ENCODE peak calls at places on chromosomes 12 and 14, in seven cellular contexts. M is BJ, G is foreskin fibroblast, F is GM12865, U is choroid plexus epithelial cell, L is HFF-Myc, O is nephron progenitor cell. N is an unnamed sample.

GRCh38 chr12:31246470-31246850 is 79.5 kb downstream of the SINHCAF start:
- DNase-seq in M (no peak), G (no peak), F (no peak), U (peak), L (no peak), O (no peak), N (no peak)

GRCh38 chr12:22899184-22899583 is 274.2 kb downstream of the ETNK1 start:
- DNase-seq in M (no peak), G (no peak), F (no peak), U (no peak), L (no peak), O (no peak), N (peak)

GRCh38 chr12:45850302-45850701 is 120.8 kb downstream of the ARID2 start:
- DNase-seq in M (no peak), G (no peak), F (no peak), U (peak), L (no peak), O (no peak), N (no peak)

GRCh38 chr12:6950944-6951540 is at the start of gene PTPN6:
- DNase-seq in M (no peak), G (no peak), F (peak), U (no peak), L (no peak), O (no peak), N (no peak)

GRCh38 chr14:103427485-103428443 is 42.5 kb downstream of the MARK3 start:
- DNase-seq in M (peak), G (peak), F (peak), U (peak), L (peak), O (no peak), N (peak)

GRCh38 chr12:2110841-2111566 is 58.2 kb downstream of the CACNA1C start:
- DNase-seq in M (no peak), G (no peak), F (no peak), U (no peak), L (no peak), O (no peak), N (no peak)

GRCh38 chr14:36717363-36717762 is 55.7 kb downstream of the PAX9 start:
- DNase-seq in M (no peak), G (no peak), F (no peak), U (no peak), L (no peak), O (no peak), N (peak)

GRCh38 chr12:130438711-130439110 is 101.0 kb downstream of the PIWIL1 start:
- DNase-seq in M (no peak), G (no peak), F (no peak), U (no peak), L (no peak), O (no peak), N (no peak)

GRCh38 chr14:55245657-55246268 is 25.5 kb upstream of the FBXO34 start:
- DNase-seq in M (no peak), G (no peak), F (peak), U (peak), L (no peak), O (no peak), N (peak)

DNA sequence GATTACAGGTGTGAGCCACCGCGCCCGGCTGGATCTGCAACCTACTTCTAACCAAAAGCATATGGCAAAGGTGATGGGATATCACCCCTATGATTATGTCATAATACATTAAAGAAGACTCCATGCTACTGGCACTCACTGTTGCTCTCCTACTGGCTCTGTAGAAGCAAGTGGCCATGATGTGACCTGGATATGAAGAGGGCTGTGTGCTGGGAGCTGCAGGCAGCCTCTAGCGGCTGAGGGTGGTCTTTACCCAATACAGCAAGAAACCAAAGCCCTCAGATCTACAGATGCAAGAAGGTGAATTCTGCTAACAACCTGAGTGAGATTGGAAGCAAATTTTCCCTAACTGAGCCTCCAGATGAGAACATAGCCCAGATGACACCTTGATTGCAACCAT is 34.2 kb upstream of the TRIM9 start:
- DNase-seq in M (no peak), G (no peak), F (peak), U (no peak), L (no peak), O (no peak), N (no peak)
- TF ChIP-seq CTCF in M (no peak), G (no peak), F (peak), U (no peak), L (no peak), O (no peak), N (peak)

GRCh38 chr12:10753066-10753465 is 29.9 kb upstream of the YBX3 start:
- DNase-seq in M (peak), G (peak), F (no peak), U (peak), L (no peak), O (no peak), N (no peak)

GRCh38 chr12:10747730-10748129 is 24.6 kb upstream of the YBX3 start:
- DNase-seq in M (no peak), G (no peak), F (no peak), U (no peak), L (no peak), O (no peak), N (no peak)

GRCh38 chr12:10756194-10756593 is 33.1 kb upstream of the YBX3 start:
- DNase-seq in M (no peak), G (no peak), F (no peak), U (no peak), L (no peak), O (no peak), N (no peak)

GRCh38 chr12:10749700-10750384 is 26.7 kb upstream of the YBX3 start:
- DNase-seq in M (peak), G (peak), F (peak), U (peak), L (peak), O (peak), N (peak)

GRCh38 chr12:10750385-10750727 is 27.2 kb upstream of the YBX3 start:
- DNase-seq in M (no peak), G (no peak), F (no peak), U (no peak), L (no peak), O (no peak), N (no peak)
- TF ChIP-seq CTCF in M (no peak), G (no peak), F (no peak), U (no peak), L (no peak), O (no peak), N (no peak)

DNA sequence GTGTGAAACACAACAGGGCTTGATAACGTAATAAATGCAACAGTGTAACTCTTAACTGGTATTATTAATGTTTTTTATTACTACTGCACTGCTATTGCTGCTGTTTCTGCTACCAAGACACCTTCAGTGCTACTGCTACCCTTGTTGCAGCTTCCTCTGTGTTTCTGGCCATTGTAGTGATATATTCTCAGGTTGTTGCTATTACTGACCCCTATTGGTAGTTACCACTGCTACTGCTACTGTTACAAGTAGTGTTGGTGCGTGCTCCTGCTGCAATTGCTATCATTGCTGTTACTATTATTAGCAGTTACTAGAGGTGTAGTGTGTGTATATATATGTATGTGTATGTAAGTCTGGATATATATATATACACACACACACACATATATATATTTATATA is 87.2 kb upstream of the PTPRB start:
- DNase-seq in M (no peak), G (no peak), F (peak), U (peak), L (no peak), O (no peak), N (peak)
- TF ChIP-seq CTCF in M (peak), G (peak), F (no peak), U (peak), L (peak), O (peak), N (peak)

DNA sequence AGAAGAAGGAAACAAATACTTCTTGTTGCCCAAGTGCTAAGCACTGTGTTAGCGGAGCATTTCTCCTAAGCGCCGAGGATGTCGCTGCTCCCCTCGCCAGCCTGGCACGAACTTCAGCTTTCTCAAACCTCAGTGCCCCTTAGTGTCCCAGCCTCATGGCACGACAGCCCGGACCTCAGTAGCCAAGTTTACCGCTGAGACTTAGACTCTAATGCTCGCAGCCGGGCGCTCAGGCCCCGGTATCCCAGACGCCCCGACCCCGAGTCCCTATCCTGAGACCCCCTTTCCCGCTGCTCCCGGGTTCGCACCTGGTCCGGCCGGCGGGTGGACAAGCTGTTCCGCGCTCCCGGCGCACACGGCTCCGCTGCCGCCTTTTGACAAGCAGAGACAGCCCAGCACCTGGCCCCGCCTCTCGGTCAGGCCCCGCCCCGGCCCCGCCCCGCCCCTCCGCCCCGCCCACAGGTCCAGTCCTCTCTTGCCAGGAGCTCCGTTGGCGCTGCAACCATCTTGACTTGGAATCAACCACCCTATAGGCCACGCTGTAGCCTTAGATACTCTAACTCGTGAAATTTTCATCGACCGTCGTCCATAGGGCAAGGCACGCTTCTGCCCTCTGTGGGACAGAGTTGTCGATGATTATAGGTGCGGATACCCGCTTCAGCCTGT is at the start of gene VDR:
- DNase-seq in M (no peak), G (peak), F (peak), U (peak), L (no peak), O (peak), N (peak)
- TF ChIP-seq CTCF in M (peak), G (peak), F (peak), U (peak), L (peak), O (no peak), N (no peak)

GRCh38 chr12:66297080-66297479 is 5.2 kb upstream of the HELB start:
- DNase-seq in M (no peak), G (no peak), F (no peak), U (no peak), L (no peak), O (no peak), N (no peak)
- TF ChIP-seq CTCF in M (no peak), G (no peak), F (no peak), U (no peak), L (no peak), O (no peak), N (no peak)